ENCODE peak calls at places on chromosomes 11 and 22, in nine cellular contexts. O is aorta, K is left lobe of liver, L is upper lobe of right lung, M is Right ventricle myocardium superior, H is RWPE2, P is HCT116, V is gastrocnemius medialis, Y is Right ventricle myocardium inferior. Q is an unnamed sample.

GRCh38 chr22:38177926-38178604 is 3.6 kb downstream of the PLA2G6 start:
- ATAC-seq in O (no peak), K (peak), L (peak), M (peak), H (peak), P (peak), V (peak), Y (peak), Q (peak)

GRCh38 chr11:11500744-11501487 is 120.9 kb downstream of the GALNT18 start:
- ATAC-seq in O (no peak), K (no peak), L (no peak), M (no peak), H (no peak), P (no peak), V (no peak), Y (no peak), Q (no peak)

GRCh38 chr11:119685073-119685746 is 43.8 kb downstream of the NECTIN1 start:
- ATAC-seq in O (no peak), K (no peak), L (no peak), M (no peak), H (peak), P (peak), V (no peak), Y (no peak), Q (no peak)

GRCh38 chr22:20247010-20247505 is 21.1 kb downstream of the RTN4R start:
- ATAC-seq in O (no peak), K (peak), L (no peak), M (no peak), H (no peak), P (no peak), V (no peak), Y (no peak), Q (no peak)

GRCh38 chr22:36334081-36334831 is 53.5 kb downstream of the MYH9 start:
- ATAC-seq in O (no peak), K (no peak), L (peak), M (no peak), H (no peak), P (no peak), V (no peak), Y (no peak), Q (no peak)

GRCh38 chr11:119757378-119757777 is 28.4 kb upstream of the NECTIN1 start:
- ATAC-seq in O (no peak), K (no peak), L (no peak), M (no peak), H (no peak), P (no peak), V (no peak), Y (no peak), Q (no peak)

GRCh38 chr11:123186291-123186690 is 8.8 kb downstream of the CLMP start:
- ATAC-seq in O (no peak), K (no peak), L (no peak), M (no peak), H (peak), P (no peak), V (no peak), Y (no peak), Q (no peak)

GRCh38 chr11:5929984-5930383 is 12.1 kb upstream of the OR56A3 start:
- ATAC-seq in O (no peak), K (no peak), L (no peak), M (no peak), H (no peak), P (no peak), V (no peak), Y (no peak), Q (no peak)

GRCh38 chr11:11436715-11437313 is 83.8 kb upstream of the CSNK2A3 start:
- ATAC-seq in O (peak), K (peak), L (peak), M (peak), H (no peak), P (no peak), V (no peak), Y (peak), Q (peak)

GRCh38 chr11:135009125-135009524 is 597.1 kb upstream of the B3GAT1 start:
- ATAC-seq in O (no peak), K (no peak), L (no peak), M (peak), H (no peak), P (no peak), V (no peak), Y (peak), Q (no peak)

GRCh38 chr11:77547863-77548551 is 41.7 kb upstream of the AQP11 start:
- ATAC-seq in O (no peak), K (peak), L (peak), M (peak), H (peak), P (peak), V (peak), Y (peak), Q (no peak)

GRCh38 chr11:46422588-46422987 is 31.0 kb upstream of the CHRM4 start:
- ATAC-seq in O (no peak), K (no peak), L (no peak), M (no peak), H (no peak), P (no peak), V (no peak), Y (no peak), Q (no peak)

GRCh38 chr22:40105755-40106154 is 72.0 kb upstream of the TNRC6B start:
- ATAC-seq in O (no peak), K (no peak), L (no peak), M (no peak), H (no peak), P (no peak), V (no peak), Y (no peak), Q (no peak)

GRCh38 chr11:111620518-111620917 is 18.3 kb downstream of the SIK2 start:
- ATAC-seq in O (no peak), K (no peak), L (no peak), M (no peak), H (no peak), P (no peak), V (no peak), Y (no peak), Q (no peak)

GRCh38 chr11:45209480-45209879 is 63.0 kb downstream of the PRDM11 start:
- ATAC-seq in O (peak), K (no peak), L (no peak), M (peak), H (no peak), P (no peak), V (peak), Y (peak), Q (peak)

GRCh38 chr22:29300807-29301601 is 5.4 kb upstream of the GAS2L1 start:
- ATAC-seq in O (no peak), K (no peak), L (no peak), M (no peak), H (peak), P (peak), V (peak), Y (no peak), Q (no peak)

GRCh38 chr11:123841189-123841588 is 35.0 kb upstream of the OR6M1 start:
- ATAC-seq in O (no peak), K (no peak), L (no peak), M (no peak), H (no peak), P (no peak), V (no peak), Y (no peak), Q (no peak)

GRCh38 chr11:73306977-73307322 is 1.1 kb upstream of the ARHGEF17 start:
- ATAC-seq in O (no peak), K (no peak), L (no peak), M (no peak), H (no peak), P (no peak), V (no peak), Y (no peak), Q (no peak)

GRCh38 chr11:74749965-74750296 is 1.3 kb downstream of the RNF169 start:
- ATAC-seq in O (no peak), K (no peak), L (no peak), M (no peak), H (no peak), P (no peak), V (no peak), Y (no peak), Q (no peak)

GRCh38 chr11:73078631-73079030 is 63.5 kb downstream of the FCHSD2 start:
- ATAC-seq in O (no peak), K (no peak), L (no peak), M (no peak), H (no peak), P (no peak), V (no peak), Y (no peak), Q (no peak)

GRCh38 chr11:71843858-71844257 is 10.9 kb downstream of the DEFB108B start:
- ATAC-seq in O (no peak), K (no peak), L (peak), M (no peak), H (no peak), P (no peak), V (no peak), Y (no peak), Q (no peak)

GRCh38 chr22:37045958-37046357 is 5.6 kb upstream of the KCTD17 start:
- ATAC-seq in O (no peak), K (no peak), L (no peak), M (no peak), H (no peak), P (no peak), V (no peak), Y (no peak), Q (no peak)

GRCh38 chr11:34910817-34911216 is 5.4 kb downstream of the APIP start:
- ATAC-seq in O (no peak), K (no peak), L (no peak), M (no peak), H (no peak), P (no peak), V (no peak), Y (no peak), Q (no peak)

GRCh38 chr11:73530109-73530508 is 67.8 kb downstream of the FAM168A start:
- ATAC-seq in O (no peak), K (peak), L (peak), M (peak), H (no peak), P (no peak), V (peak), Y (no peak), Q (no peak)

GRCh38 chr11:11422291-11423128 is 69.5 kb upstream of the CSNK2A3 start:
- ATAC-seq in O (no peak), K (peak), L (peak), M (no peak), H (peak), P (no peak), V (no peak), Y (no peak), Q (no peak)

GRCh38 chr11:16385099-16385498 is 28.8 kb upstream of the SOX6 start:
- ATAC-seq in O (no peak), K (no peak), L (no peak), M (no peak), H (no peak), P (no peak), V (no peak), Y (no peak), Q (no peak)

GRCh38 chr11:72764503-72764902 is 12.3 kb upstream of the ARAP1 start:
- ATAC-seq in O (no peak), K (no peak), L (peak), M (no peak), H (no peak), P (peak), V (no peak), Y (no peak), Q (no peak)

GRCh38 chr11:78822931-78823423 is 248.3 kb upstream of the NARS2 start:
- ATAC-seq in O (no peak), K (no peak), L (peak), M (peak), H (no peak), P (peak), V (no peak), Y (peak), Q (no peak)

GRCh38 chr22:38223289-38223960 is 21.6 kb downstream of the MAFF start:
- ATAC-seq in O (no peak), K (peak), L (no peak), M (no peak), H (peak), P (no peak), V (no peak), Y (no peak), Q (no peak)

Q was measured in gastroesophageal sphincter.